ENCODE peak calls at places on chromosomes 6 and 20, in four cellular contexts. J is globus pallidus, E is fibroblast of pulmonary artery, P is midbrain. U is an unnamed sample.

GRCh38 chr20:51284161-51284560 is 258.4 kb downstream of the NFATC2 start:
- DNase-seq in J (no peak), E (no peak), P (no peak), U (no peak)

GRCh38 chr6:99151634-99152344 is 197.7 kb downstream of the FAXC start:
- DNase-seq in J (no peak), E (peak; percentile 11), P (no peak), U (peak; percentile 19)

GRCh38 chr6:113338610-113339009 is 518.5 kb upstream of the MARCKS start:
- DNase-seq in J (no peak), E (no peak), P (no peak), U (no peak)

GRCh38 chr20:59737816-59738215 is 133.5 kb downstream of the PHACTR3 start:
- DNase-seq in J (no peak), E (no peak), P (no peak), U (no peak)

GRCh38 chr6:5471637-5472430 is 210.5 kb downstream of the FARS2 start:
- DNase-seq in J (no peak), E (no peak), P (no peak), U (peak; percentile 61)

GRCh38 chr6:501891-502601 is 110.5 kb downstream of the IRF4 start:
- DNase-seq in J (no peak), E (no peak), P (no peak), U (no peak)

GRCh38 chr20:39133205-39133604 is 171.1 kb downstream of the DHX35 start:
- DNase-seq in J (no peak), E (no peak), P (no peak), U (no peak)

GRCh38 chr6:37985355-37985754 is 165.8 kb downstream of the ZFAND3 start:
- DNase-seq in J (no peak), E (no peak), P (no peak), U (no peak)

GRCh38 chr20:50721881-50722281 is 9.5 kb upstream of the PARD6B start:
- DNase-seq in J (no peak), E (no peak), P (peak; percentile 32), U (peak; percentile 44)

GRCh38 chr20:47346172-47346571 is 10.3 kb downstream of the ZMYND8 start:
- DNase-seq in J (no peak), E (no peak), P (no peak), U (no peak)

GRCh38 chr20:62363920-62364851 is 2.9 kb downstream of the LAMA5 start:
- DNase-seq in J (no peak), E (peak; percentile 68), P (no peak), U (no peak)

GRCh38 chr20:43936371-43936770 is 21.7 kb downstream of the TOX2 start:
- DNase-seq in J (no peak), E (peak; percentile 49), P (no peak), U (no peak)

GRCh38 chr20:6525447-6526303 is 241.8 kb upstream of the BMP2 start:
- DNase-seq in J (no peak), E (peak; percentile 39), P (no peak), U (no peak)

U was measured in renal cortical epithelial cell.